ENCODE peak calls at places on chromosomes 6 and 20, in eight cellular contexts. Q is prostate gland, X is C1 segment of cervical spinal cord, R is posterior vena cava, P is iPS-NIHi11, N is GM03348, B is AG09319, H is RPMI8226. W is an unnamed sample.

GRCh38 chr6:16804515-16805161 is 43.4 kb upstream of the ATXN1 start:
- DNase-seq in Q (no peak), X (no peak), R (no peak), P (no peak), N (no peak), B (no peak), H (no peak), W (no peak)

GRCh38 chr6:113719056-113719455 is 138.1 kb upstream of the MARCKS start:
- DNase-seq in Q (no peak), X (no peak), R (no peak), P (no peak), N (no peak), B (no peak), H (no peak), W (no peak)

GRCh38 chr20:38651562-38651961 is 50.0 kb downstream of the ARHGAP40 start:
- DNase-seq in Q (no peak), X (no peak), R (no peak), P (no peak), N (no peak), B (no peak), H (no peak), W (no peak)

GRCh38 chr6:112155900-112156299 is 68.5 kb downstream of the FAM229B start:
- DNase-seq in Q (no peak), X (no peak), R (no peak), P (no peak), N (no peak), B (no peak), H (no peak), W (no peak)

GRCh38 chr6:43481075-43481474 is 3.7 kb downstream of the TJAP1 start:
- DNase-seq in Q (no peak), X (no peak), R (no peak), P (no peak), N (no peak), B (no peak), H (no peak), W (no peak)

GRCh38 chr6:105759946-105760345 is 326.2 kb upstream of the PRDM1 start:
- DNase-seq in Q (no peak), X (no peak), R (no peak), P (no peak), N (peak; percentile 25), B (peak; percentile 62), H (no peak), W (no peak)

GRCh38 chr20:20499469-20499868 is 131.6 kb downstream of the INSM1 start:
- DNase-seq in Q (no peak), X (no peak), R (no peak), P (no peak), N (no peak), B (no peak), H (no peak), W (no peak)

GRCh38 chr20:17917832-17918618 is 50.6 kb downstream of the SNX5 start:
- DNase-seq in Q (no peak), X (no peak), R (no peak), P (no peak), N (no peak), B (no peak), H (no peak), W (no peak)

GRCh38 chr20:60715172-60715571 is 536.9 kb upstream of the CDH4 start:
- DNase-seq in Q (no peak), X (no peak), R (no peak), P (peak; percentile 59), N (no peak), B (no peak), H (no peak), W (no peak)

GRCh38 chr6:91317247-91317646 is 730.4 kb upstream of the MAP3K7 start:
- DNase-seq in Q (no peak), X (no peak), R (no peak), P (no peak), N (no peak), B (no peak), H (no peak), W (no peak)

GRCh38 chr6:4936681-4937041 is 67.2 kb downstream of the RPP40 start:
- DNase-seq in Q (no peak), X (no peak), R (no peak), P (no peak), N (peak; percentile 47), B (peak; percentile 28), H (peak; percentile 61), W (peak; percentile 68)

GRCh38 chr20:50302463-50303041 is 111.9 kb downstream of the CEBPB start:
- DNase-seq in Q (no peak), X (no peak), R (peak; percentile 66), P (no peak), N (peak; percentile 54), B (no peak), H (no peak), W (no peak)

GRCh38 chr6:170405311-170405975 is 98.9 kb downstream of the FAM120B start:
- DNase-seq in Q (no peak), X (no peak), R (no peak), P (no peak), N (peak; percentile 92), B (peak; percentile 76), H (no peak), W (no peak)

GRCh38 chr6:32885698-32886286 is 31.8 kb downstream of the PSMB9 start:
- DNase-seq in Q (no peak), X (no peak), R (no peak), P (peak; percentile 54), N (peak; percentile 67), B (peak; percentile 44), H (peak; percentile 75), W (peak; percentile 94)

GRCh38 chr6:119207973-119208725 is 129.7 kb upstream of the FAM184A start:
- DNase-seq in Q (peak; percentile 63), X (no peak), R (no peak), P (no peak), N (peak; percentile 29), B (peak; percentile 54), H (no peak), W (no peak)

GRCh38 chr6:34425132-34425497 is 754 bp downstream of the RPS10 start:
- DNase-seq in Q (no peak), X (no peak), R (no peak), P (no peak), N (peak; percentile 32), B (no peak), H (peak; percentile 17), W (no peak)

GRCh38 chr6:111534366-111534765 is 51.3 kb upstream of the REV3L start:
- DNase-seq in Q (peak; percentile 69), X (peak; percentile 32), R (no peak), P (peak; percentile 45), N (no peak), B (no peak), H (peak; percentile 33), W (no peak)

GRCh38 chr6:34610819-34611477 is 54.8 kb upstream of the SPDEF start:
- DNase-seq in Q (no peak), X (no peak), R (no peak), P (no peak), N (peak; percentile 48), B (peak; percentile 29), H (no peak), W (no peak)

GRCh38 chr6:21965029-21965428 is 331.8 kb downstream of the PRL start:
- DNase-seq in Q (no peak), X (no peak), R (no peak), P (no peak), N (no peak), B (no peak), H (no peak), W (no peak)

GRCh38 chr6:163600781-163601180 is 186.3 kb downstream of the QKI start:
- DNase-seq in Q (no peak), X (no peak), R (no peak), P (no peak), N (no peak), B (no peak), H (no peak), W (no peak)

GRCh38 chr6:100617633-100618348 is 153.1 kb upstream of the SIM1 start:
- DNase-seq in Q (no peak), X (no peak), R (no peak), P (no peak), N (no peak), B (no peak), H (no peak), W (peak; percentile 52)

GRCh38 chr6:123589317-123589716 is 47.4 kb downstream of the TRDN start:
- DNase-seq in Q (no peak), X (no peak), R (no peak), P (no peak), N (no peak), B (no peak), H (no peak), W (no peak)

GRCh38 chr6:45741437-45742166 is 274.1 kb downstream of the CLIC5 start:
- DNase-seq in Q (no peak), X (no peak), R (no peak), P (no peak), N (peak; percentile 72), B (peak; percentile 66), H (peak; percentile 61), W (no peak)

GRCh38 chr6:115618311-115618710 is 442.4 kb downstream of the FRK start:
- DNase-seq in Q (no peak), X (no peak), R (no peak), P (no peak), N (no peak), B (no peak), H (no peak), W (no peak)

GRCh38 chr20:15396900-15397299 is 1059.5 kb upstream of the FLRT3 start:
- DNase-seq in Q (no peak), X (no peak), R (no peak), P (no peak), N (no peak), B (no peak), H (no peak), W (no peak)

GRCh38 chr6:151806757-151807512 is 547 bp upstream of the ESR1 start:
- DNase-seq in Q (no peak), X (no peak), R (no peak), P (no peak), N (no peak), B (no peak), H (no peak), W (no peak)

GRCh38 chr6:29887330-29887818 is 55.0 kb upstream of the HLA-A start:
- DNase-seq in Q (peak; percentile 8), X (peak; percentile 12), R (peak; percentile 86), P (no peak), N (peak; percentile 19), B (no peak), H (peak; percentile 58), W (no peak)

GRCh38 chr20:14481863-14482262 is 144.5 kb upstream of the FLRT3 start:
- DNase-seq in Q (no peak), X (no peak), R (no peak), P (no peak), N (peak; percentile 48), B (peak; percentile 18), H (no peak), W (no peak)

GRCh38 chr6:57177545-57178225 is 5.6 kb downstream of the BAG2 start:
- DNase-seq in Q (no peak), X (no peak), R (peak; percentile 87), P (no peak), N (peak; percentile 55), B (no peak), H (no peak), W (no peak)

GRCh38 chr6:169157474-169158181 is 96.0 kb downstream of the THBS2 start:
- DNase-seq in Q (no peak), X (no peak), R (peak; percentile 74), P (no peak), N (peak; percentile 42), B (no peak), H (no peak), W (no peak)

GRCh38 chr6:71333700-71334099 is 45.1 kb downstream of the OGFRL1 start:
- DNase-seq in Q (no peak), X (no peak), R (no peak), P (no peak), N (peak; percentile 73), B (peak; percentile 54), H (no peak), W (no peak)

GRCh38 chr20:1423625-1424106 is 30.8 kb upstream of the FKBP1A start:
- DNase-seq in Q (peak; percentile 14), X (no peak), R (no peak), P (peak; percentile 64), N (no peak), B (no peak), H (peak; percentile 82), W (peak; percentile 63)

GRCh38 chr6:147624946-147625515 is 116.5 kb downstream of the SAMD5 start:
- DNase-seq in Q (no peak), X (no peak), R (no peak), P (no peak), N (no peak), B (no peak), H (no peak), W (no peak)

W was measured in Karpas-422.